ENCODE peak calls at places on chromosomes 11 and 22, in five cellular contexts. P is foreskin fibroblast, W is fibroblast of lung, A is adrenal gland, J is endodermal cell. D is an unnamed sample.

GRCh38 chr22:38172489-38173155 is 9.0 kb downstream of the PLA2G6 start:
- DNase-seq in P (peak; percentile 46), W (peak; percentile 62), A (peak; percentile 46), J (no peak), D (no peak)

GRCh38 chr22:26800858-26801257 is 143.5 kb downstream of the MIAT start:
- DNase-seq in P (peak; percentile 30), W (peak; percentile 60), A (no peak), J (peak; percentile 89), D (peak; percentile 17)

GRCh38 chr11:22476589-22476988 is 138.4 kb downstream of the SLC17A6 start:
- DNase-seq in P (no peak), W (no peak), A (no peak), J (no peak), D (no peak)

GRCh38 chr11:4983851-4984250 is 10.8 kb upstream of the OR51L1 start:
- DNase-seq in P (no peak), W (no peak), A (no peak), J (peak; percentile 51), D (no peak)

GRCh38 chr11:117837791-117838190 is 13.2 kb upstream of the FXYD2 start:
- DNase-seq in P (no peak), W (no peak), A (peak; percentile 8), J (no peak), D (no peak)

GRCh38 chr11:68839953-68840641 is 1.6 kb downstream of the CPT1A start:
- DNase-seq in P (peak; percentile 48), W (no peak), A (no peak), J (peak; percentile 69), D (peak; percentile 28)

GRCh38 chr11:85762226-85762625 is 48.7 kb downstream of the SYTL2 start:
- DNase-seq in P (peak; percentile 39), W (no peak), A (no peak), J (no peak), D (peak; percentile 23)

GRCh38 chr22:46649176-46650077 is 29.2 kb downstream of the GRAMD4 start:
- DNase-seq in P (peak; percentile 41), W (peak; percentile 95), A (peak; percentile 75), J (no peak), D (peak; percentile 69)

GRCh38 chr11:22466809-22467208 is 128.6 kb downstream of the SLC17A6 start:
- DNase-seq in P (peak; percentile 1), W (peak; percentile 85), A (no peak), J (no peak), D (peak; percentile 98)

GRCh38 chr22:48713266-48714205 is 1114.1 kb downstream of the BRD1 start:
- DNase-seq in P (no peak), W (no peak), A (no peak), J (peak; percentile 35), D (no peak)

GRCh38 chr11:115179647-115180046 is 324.6 kb downstream of the CADM1 start:
- DNase-seq in P (no peak), W (no peak), A (no peak), J (no peak), D (no peak)

GRCh38 chr11:22340803-22341581 is 2.8 kb downstream of the SLC17A6 start:
- DNase-seq in P (no peak), W (no peak), A (no peak), J (peak; percentile 78), D (no peak)

GRCh38 chr22:44752285-44753188 is at the start of gene ARHGAP8:
- DNase-seq in P (no peak), W (no peak), A (no peak), J (peak; percentile 93), D (no peak)

GRCh38 chr11:80886684-80887083 is 1445.9 kb upstream of the TENM4 start:
- DNase-seq in P (no peak), W (no peak), A (no peak), J (no peak), D (no peak)

GRCh38 chr11:111557425-111558111 is 17.0 kb downstream of the LAYN start:
- DNase-seq in P (peak; percentile 96), W (peak; percentile 93), A (no peak), J (no peak), D (peak; percentile 98)

GRCh38 chr11:57484141-57484710 is 23.9 kb downstream of the RTN4RL2 start:
- DNase-seq in P (no peak), W (no peak), A (no peak), J (no peak), D (no peak)

GRCh38 chr11:19766206-19766605 is 53.6 kb downstream of the NAV2 start:
- DNase-seq in P (peak; percentile 63), W (peak; percentile 28), A (no peak), J (no peak), D (peak; percentile 52)

GRCh38 chr22:26330971-26331625 is 98.0 kb upstream of the ASPHD2 start:
- DNase-seq in P (peak; percentile 67), W (peak; percentile 26), A (peak; percentile 30), J (peak; percentile 93), D (peak; percentile 46)

GRCh38 chr11:1006762-1007161 is 29.8 kb downstream of the MUC6 start:
- DNase-seq in P (no peak), W (no peak), A (no peak), J (no peak), D (no peak)

GRCh38 chr11:79415411-79415810 is 25.4 kb downstream of the TENM4 start:
- DNase-seq in P (peak; percentile 72), W (no peak), A (no peak), J (no peak), D (peak; percentile 57)

GRCh38 chr11:79415912-79416311 is 24.9 kb downstream of the TENM4 start:
- DNase-seq in P (no peak), W (no peak), A (no peak), J (no peak), D (no peak)

GRCh38 chr11:79413258-79413657 is 27.6 kb downstream of the TENM4 start:
- DNase-seq in P (peak; percentile 96), W (peak; percentile 93), A (peak; percentile 94), J (peak; percentile 77), D (peak; percentile 97)

GRCh38 chr11:79412761-79413160 is 28.1 kb downstream of the TENM4 start:
- DNase-seq in P (no peak), W (no peak), A (no peak), J (no peak), D (peak; percentile 34)

GRCh38 chr11:79414644-79415317 is 26.0 kb downstream of the TENM4 start:
- DNase-seq in P (peak; percentile 79), W (peak; percentile 83), A (peak; percentile 88), J (no peak), D (peak; percentile 85)
- H3K4me3 ChIP-seq in P (no peak overlapping the region), W (peak overlapping the region; percentile 9), A (no peak overlapping the region), J (no peak overlapping the region), D (peak overlapping the region; percentile 24)

GRCh38 chr11:9776203-9776602 is 112.3 kb downstream of the SWAP70 start:
- DNase-seq in P (no peak), W (no peak), A (no peak), J (no peak), D (no peak)
- H3K4me3 ChIP-seq in P (peak overlapping the region; percentile 55), W (no peak overlapping the region), A (no peak overlapping the region), J (no peak overlapping the region), D (no peak overlapping the region)

GRCh38 chr11:27509953-27510352 is 3.4 kb upstream of the LIN7C start:
- DNase-seq in P (no peak), W (no peak), A (no peak), J (no peak), D (no peak)

GRCh38 chr11:27512238-27512637 is 5.7 kb upstream of the LIN7C start:
- DNase-seq in P (no peak), W (no peak), A (no peak), J (no peak), D (no peak)

GRCh38 chr11:27505781-27506180 is 788 bp downstream of the LIN7C start:
- DNase-seq in P (no peak), W (no peak), A (no peak), J (no peak), D (no peak)

GRCh38 chr11:27506200-27507182 is at the start of gene LIN7C:
- DNase-seq in P (peak; percentile 98), W (peak; percentile 95), A (peak; percentile 98), J (peak; percentile 99), D (peak; percentile 92)

DNA sequence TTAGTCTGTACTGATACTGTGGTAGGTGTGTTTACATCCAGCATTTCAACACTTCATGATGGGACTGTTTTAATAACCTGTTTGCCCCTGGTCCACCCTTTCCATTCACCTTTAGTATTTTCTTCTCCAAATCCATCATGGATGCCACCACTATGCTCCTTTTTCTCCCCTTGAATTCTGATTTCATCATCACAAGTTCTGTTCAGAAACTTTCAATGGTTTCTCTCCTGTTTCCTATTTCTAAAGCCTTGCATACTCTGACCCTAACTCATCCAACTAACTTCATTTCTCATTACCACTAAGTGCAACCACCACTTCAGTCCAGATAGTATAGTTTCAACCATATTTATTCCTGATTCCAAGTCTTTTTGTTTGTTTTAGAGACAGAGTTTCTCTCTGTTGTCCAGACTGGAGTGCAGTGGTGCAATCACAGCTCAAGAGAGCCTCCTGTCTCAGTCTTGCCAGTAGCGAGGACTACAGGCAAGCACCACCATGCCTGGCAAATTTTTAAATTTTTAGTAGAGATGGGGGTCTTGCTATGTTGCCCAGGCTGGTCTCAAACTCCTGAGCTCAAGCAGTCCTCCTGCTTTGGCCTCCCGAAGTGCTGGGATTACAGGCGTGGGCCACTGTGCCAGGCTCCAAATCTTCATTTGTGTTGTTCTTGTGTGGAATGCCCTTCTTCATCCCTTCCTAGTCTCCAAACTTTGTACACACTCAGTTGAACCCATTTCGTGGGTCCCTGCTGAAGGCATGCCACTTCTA is 1.2 kb upstream of the LIN7C start:
- DNase-seq in P (no peak), W (no peak), A (no peak), J (no peak), D (peak; percentile 7)
- H3K4me3 ChIP-seq in P (peak overlapping the region; percentile 63), W (peak overlapping the region; percentile 97), A (no peak overlapping the region), J (peak overlapping the region; percentile 100), D (peak overlapping the region; percentile 88)

DNA sequence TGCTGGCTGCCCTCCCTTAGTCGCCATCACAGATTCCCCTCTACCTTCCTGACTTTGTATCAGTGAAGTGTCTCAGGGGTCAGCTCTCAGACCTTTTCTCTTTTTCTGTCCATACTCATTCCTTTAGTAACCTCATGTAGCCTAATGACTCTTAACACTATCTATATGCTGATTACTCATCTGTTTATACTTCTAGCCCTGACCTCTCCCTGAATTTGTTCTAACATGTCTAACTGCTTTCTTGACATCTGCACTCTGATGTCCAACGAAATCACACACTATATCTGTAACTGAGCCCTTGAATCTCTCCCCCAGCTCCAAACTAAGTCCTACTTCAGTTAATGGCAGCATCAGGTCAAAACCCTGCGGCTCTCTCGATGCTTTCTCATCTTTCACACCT is 135.8 kb upstream of the TIMP3 start:
- DNase-seq in P (peak; percentile 61), W (peak; percentile 72), A (no peak), J (no peak), D (peak; percentile 67)
- H3K4me3 ChIP-seq in P (no peak overlapping the region), W (no peak overlapping the region), A (no peak overlapping the region), J (no peak overlapping the region), D (no peak overlapping the region)

GRCh38 chr11:62724171-62724570 is 3.1 kb downstream of the HNRNPUL2 start:
- DNase-seq in P (no peak), W (no peak), A (no peak), J (no peak), D (no peak)
- H3K4me3 ChIP-seq in P (peak overlapping the region; percentile 100), W (peak overlapping the region; percentile 99), A (no peak overlapping the region), J (peak overlapping the region; percentile 97), D (peak overlapping the region; percentile 98)

DNA sequence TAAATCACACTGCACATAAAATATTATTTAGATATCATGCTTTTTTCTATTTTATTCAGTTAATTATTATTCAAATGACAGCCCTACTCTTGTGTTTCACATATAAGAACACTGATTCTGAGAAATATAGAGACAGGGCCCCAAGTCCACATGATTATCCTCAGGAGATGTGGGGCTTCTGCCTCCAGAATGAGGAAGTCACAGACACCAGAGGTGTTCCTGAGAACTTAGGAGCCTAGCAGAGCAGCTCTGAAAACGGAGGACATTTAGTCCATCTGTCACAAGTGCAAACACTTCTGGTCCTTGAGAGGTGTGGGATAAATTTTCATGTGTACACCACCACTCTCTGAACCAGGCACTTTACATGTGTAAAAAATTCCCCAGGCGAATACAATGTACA is 26.2 kb downstream of the TRIM66 start:
- DNase-seq in P (no peak), W (no peak), A (no peak), J (no peak), D (no peak)
- H3K4me3 ChIP-seq in P (no peak overlapping the region), W (no peak overlapping the region), A (no peak overlapping the region), J (no peak overlapping the region), D (no peak overlapping the region)

D was measured in fibroblast of mammary gland.